ENCODE peak calls at places on chromosomes 6 and 20, in five cellular contexts. O, P, L, Q and R are unnamed samples.

GRCh38 chr6:136250686-136251008 is 536 bp upstream of the MTFR2 start:
- DNase-seq in Q (no peak), L (no peak), O (no peak), P (no peak), R (no peak)

GRCh38 chr6:155212106-155212505 is 51.7 kb upstream of the CLDN20 start:
- DNase-seq in L (no peak), O (no peak), P (no peak), Q (no peak), R (no peak)

GRCh38 chr6:13278184-13278583 is 50.2 kb downstream of the TBC1D7 start:
- DNase-seq in L (no peak), O (peak), Q (no peak), P (peak), R (no peak)

GRCh38 chr20:8940311-8940710 is 128.6 kb upstream of the PLCB4 start:
- DNase-seq in O (no peak), P (no peak), L (no peak), Q (no peak), R (no peak)

GRCh38 chr6:15592610-15593009 is 70.2 kb downstream of the DTNBP1 start:
- DNase-seq in Q (no peak), O (no peak), L (no peak), P (no peak), R (no peak)

GRCh38 chr6:69881322-69882151 is 15.2 kb downstream of the COL19A1 start:
- DNase-seq in O (no peak), Q (no peak), P (no peak), L (no peak), R (no peak)

GRCh38 chr6:130324657-130325056 is 41.2 kb upstream of the TMEM200A start:
- DNase-seq in Q (no peak), O (no peak), P (no peak), L (no peak), R (peak)

GRCh38 chr6:63571382-63571882 is 848 bp upstream of the LOC128125822 start:
- DNase-seq in Q (no peak), P (no peak), L (no peak), O (no peak), R (no peak)

GRCh38 chr6:3693879-3694278 is 57.6 kb downstream of the PXDC1 start:
- DNase-seq in P (no peak), L (no peak), O (no peak), Q (no peak), R (no peak)

GRCh38 chr6:139990287-139990686 is 615.8 kb upstream of the CITED2 start:
- DNase-seq in Q (peak), O (no peak), P (no peak), L (no peak), R (no peak)

GRCh38 chr6:12844284-12845223 is 128.0 kb downstream of the PHACTR1 start:
- DNase-seq in Q (peak), O (no peak), P (no peak), L (no peak), R (peak)

GRCh38 chr6:150352321-150353296 is 16.2 kb upstream of the IYD start:
- DNase-seq in O (no peak), Q (peak), P (no peak), L (no peak), R (peak)

GRCh38 chr6:99588618-99589289 is 17.9 kb upstream of the PRDM13 start:
- DNase-seq in L (peak), Q (peak), O (peak), P (peak), R (peak)

GRCh38 chr6:154974485-154975149 is 20.5 kb upstream of the TIAM2 start:
- DNase-seq in P (peak), L (no peak), O (peak), Q (no peak), R (no peak)

GRCh38 chr6:30044630-30045029 is 16.4 kb upstream of the POLR1H start:
- DNase-seq in L (no peak), P (no peak), O (no peak), Q (peak), R (peak)

GRCh38 chr20:46446851-46447250 is 40.4 kb upstream of the ELMO2 start:
- DNase-seq in P (no peak), Q (no peak), L (no peak), O (no peak), R (no peak)

GRCh38 chr6:104625536-104625935 is 234.2 kb downstream of the HACE1 start:
- DNase-seq in L (no peak), Q (peak), P (no peak), O (peak), R (peak)

GRCh38 chr6:9131616-9132015 is 696.3 kb upstream of the SLC35B3 start:
- DNase-seq in Q (no peak), P (no peak), O (no peak), L (no peak), R (peak)

GRCh38 chr6:38021571-38021970 is 202.0 kb downstream of the ZFAND3 start:
- DNase-seq in P (no peak), Q (no peak), L (no peak), O (no peak), R (no peak)

GRCh38 chr6:106379951-106380350 is 19.4 kb downstream of the CRYBG1 start:
- DNase-seq in P (no peak), L (no peak), Q (no peak), O (no peak), R (no peak)

GRCh38 chr6:77620290-77620882 is 32.5 kb upstream of the MEI4 start:
- DNase-seq in P (no peak), Q (peak), L (peak), O (peak), R (no peak)

GRCh38 chr6:149084761-149085574 is 232.5 kb upstream of the TAB2 start:
- DNase-seq in O (no peak), L (no peak), Q (no peak), P (no peak), R (no peak)

GRCh38 chr20:36573798-36574277 is 441 bp downstream of the TGIF2 start:
- DNase-seq in P (no peak), Q (peak), L (no peak), O (no peak), R (no peak)

GRCh38 chr20:36575066-36575743 is 1.8 kb downstream of the TGIF2 start:
- DNase-seq in O (peak), Q (peak), P (peak), L (no peak), R (peak)

GRCh38 chr20:36573103-36573797 is at the start of gene TGIF2:
- DNase-seq in P (peak), L (peak), Q (peak), O (peak), R (peak)

GRCh38 chr20:36572701-36573102 is 695 bp upstream of the TGIF2 start:
- DNase-seq in Q (peak), O (peak), L (peak), P (no peak), R (peak)

DNA sequence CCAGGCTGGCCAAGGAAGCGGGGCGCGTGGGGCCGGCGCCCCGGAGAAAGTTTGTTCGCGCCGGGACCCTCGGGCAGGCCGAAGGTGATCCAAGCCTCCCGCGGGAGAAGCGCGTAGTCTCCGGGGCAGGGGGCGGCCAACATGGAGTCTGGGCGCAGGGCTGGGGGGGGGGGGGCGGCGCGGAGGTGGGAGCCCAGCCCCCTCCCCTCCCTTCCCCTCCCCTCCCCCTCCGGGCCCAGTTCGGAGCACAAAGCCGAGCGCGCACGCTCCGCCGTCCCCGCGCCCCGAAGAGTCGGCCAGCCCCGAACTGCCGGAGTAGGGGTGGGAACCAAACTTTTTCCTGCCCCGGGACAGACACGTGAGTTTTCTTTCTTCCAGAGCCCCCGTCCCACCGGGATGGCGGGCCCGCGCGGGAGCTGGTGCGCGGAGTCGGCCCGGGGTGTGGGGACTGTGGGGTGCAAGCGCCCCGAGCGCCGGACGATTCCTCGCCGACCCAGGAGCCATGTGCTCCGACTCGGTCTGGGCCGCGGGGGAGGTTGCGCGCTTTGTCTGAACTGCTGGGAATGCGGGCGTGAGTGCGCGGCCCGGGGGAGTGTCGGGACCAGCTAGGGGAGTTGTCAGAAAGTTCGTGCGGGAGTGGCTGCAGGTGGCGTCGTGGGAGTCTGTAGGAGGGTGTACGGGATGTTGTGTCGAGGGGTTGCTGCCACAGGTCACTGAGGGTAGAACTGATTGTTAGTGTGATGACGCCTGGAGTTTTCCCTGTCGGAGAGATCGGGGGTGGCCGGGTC is 1.1 kb downstream of the TGIF2 start:
- DNase-seq in L (peak), O (peak), Q (peak), P (peak), R (peak)
- H4K91ac ChIP-seq in L (no peak), O (no peak), Q (no peak), P (peak), R (peak)

DNA sequence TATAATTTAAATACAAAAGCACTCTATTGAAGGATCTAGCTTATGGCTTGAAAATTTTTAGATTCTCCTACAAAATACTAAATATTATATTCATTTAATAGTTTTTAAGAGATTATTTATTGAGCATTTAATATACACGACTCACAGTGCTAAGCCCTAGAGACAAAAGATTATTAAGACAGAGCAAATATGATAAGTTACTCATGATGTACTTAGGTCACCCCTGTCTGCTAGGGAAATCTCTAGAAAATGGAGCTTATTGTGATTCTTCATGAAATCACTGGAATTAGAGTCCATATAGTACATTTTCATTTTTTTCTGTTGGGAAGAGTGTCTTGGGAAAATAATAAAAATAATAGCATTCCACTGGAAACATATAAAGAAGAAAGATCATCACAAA is 37.8 kb downstream of the BEND6 start:
- DNase-seq in O (no peak), P (no peak), Q (no peak), L (no peak), R (peak)
- H4K91ac ChIP-seq in O (no peak), P (no peak), Q (no peak), L (no peak), R (no peak)

GRCh38 chr6:137261393-137262154 is 42.4 kb upstream of the IFNGR1 start:
- DNase-seq in P (no peak), L (no peak), Q (peak), O (no peak), R (peak)
- H4K91ac ChIP-seq in P (no peak), L (no peak), Q (peak), O (no peak), R (no peak)

GRCh38 chr20:62625921-62626547 is 16.3 kb upstream of the SLCO4A1 start:
- DNase-seq in O (no peak), L (no peak), P (no peak), Q (no peak), R (no peak)
- H4K91ac ChIP-seq in O (no peak), L (no peak), P (no peak), Q (peak), R (no peak)

GRCh38 chr20:63045991-63046390 is 39.2 kb upstream of the BHLHE23 start:
- DNase-seq in O (no peak), L (no peak), P (no peak), Q (no peak), R (no peak)
- H4K91ac ChIP-seq in O (no peak), L (no peak), P (no peak), Q (no peak), R (no peak)

GRCh38 chr20:17681741-17682102 is 320 bp downstream of the RRBP1 start:
- DNase-seq in O (no peak), L (no peak), P (no peak), Q (no peak), R (no peak)
- H4K91ac ChIP-seq in O (no peak), L (no peak), P (no peak), Q (peak), R (peak)

GRCh38 chr6:152229330-152229729 is 407.8 kb downstream of the SYNE1 start:
- DNase-seq in L (no peak), P (no peak), O (no peak), Q (no peak), R (no peak)

GRCh38 chr6:152232494-152233151 is 404.5 kb downstream of the SYNE1 start:
- DNase-seq in Q (peak), L (no peak), O (no peak), P (no peak), R (peak)

GRCh38 chr6:152236370-152237097 is 400.6 kb downstream of the SYNE1 start:
- DNase-seq in O (no peak), L (no peak), P (no peak), Q (no peak), R (no peak)

DNA sequence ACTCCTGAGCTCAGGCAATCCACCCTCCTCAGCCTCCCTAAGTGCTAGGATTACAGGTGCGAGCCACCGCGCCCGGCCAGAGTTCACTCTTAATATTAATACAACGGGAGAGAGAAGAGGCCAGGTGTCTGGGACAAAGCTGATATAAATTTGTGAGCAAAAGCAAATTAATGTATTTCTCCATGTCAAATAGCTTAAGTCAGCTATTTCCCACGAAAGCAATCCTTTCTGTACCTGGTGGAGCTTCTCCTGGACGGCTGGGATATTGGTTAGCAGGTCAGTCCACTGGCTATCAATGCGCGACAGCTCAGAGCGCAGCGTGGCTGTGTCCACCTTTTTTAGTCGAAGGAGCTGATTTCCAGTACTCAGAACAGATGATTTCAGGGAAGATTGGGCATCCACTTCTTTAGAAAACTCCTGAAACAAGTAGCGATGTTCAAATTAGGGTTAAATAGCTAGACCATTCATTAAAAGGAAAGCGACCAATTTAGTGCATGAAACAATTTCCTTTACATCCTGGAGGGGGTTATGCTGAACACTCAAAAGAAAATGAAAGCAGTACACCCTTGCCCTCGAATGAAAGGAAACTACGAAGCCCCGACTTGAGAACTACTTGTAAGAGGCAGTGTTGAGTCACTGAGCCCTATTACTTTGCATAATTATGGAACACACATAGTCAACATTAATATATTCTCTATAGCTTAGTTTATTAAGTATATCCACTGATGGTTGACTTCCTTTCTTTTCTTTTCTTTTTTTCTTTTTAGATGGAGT is 403.4 kb downstream of the SYNE1 start:
- DNase-seq in Q (peak), O (no peak), P (no peak), L (no peak), R (no peak)
- H4K91ac ChIP-seq in Q (peak), O (no peak), P (no peak), L (no peak), R (no peak)

DNA sequence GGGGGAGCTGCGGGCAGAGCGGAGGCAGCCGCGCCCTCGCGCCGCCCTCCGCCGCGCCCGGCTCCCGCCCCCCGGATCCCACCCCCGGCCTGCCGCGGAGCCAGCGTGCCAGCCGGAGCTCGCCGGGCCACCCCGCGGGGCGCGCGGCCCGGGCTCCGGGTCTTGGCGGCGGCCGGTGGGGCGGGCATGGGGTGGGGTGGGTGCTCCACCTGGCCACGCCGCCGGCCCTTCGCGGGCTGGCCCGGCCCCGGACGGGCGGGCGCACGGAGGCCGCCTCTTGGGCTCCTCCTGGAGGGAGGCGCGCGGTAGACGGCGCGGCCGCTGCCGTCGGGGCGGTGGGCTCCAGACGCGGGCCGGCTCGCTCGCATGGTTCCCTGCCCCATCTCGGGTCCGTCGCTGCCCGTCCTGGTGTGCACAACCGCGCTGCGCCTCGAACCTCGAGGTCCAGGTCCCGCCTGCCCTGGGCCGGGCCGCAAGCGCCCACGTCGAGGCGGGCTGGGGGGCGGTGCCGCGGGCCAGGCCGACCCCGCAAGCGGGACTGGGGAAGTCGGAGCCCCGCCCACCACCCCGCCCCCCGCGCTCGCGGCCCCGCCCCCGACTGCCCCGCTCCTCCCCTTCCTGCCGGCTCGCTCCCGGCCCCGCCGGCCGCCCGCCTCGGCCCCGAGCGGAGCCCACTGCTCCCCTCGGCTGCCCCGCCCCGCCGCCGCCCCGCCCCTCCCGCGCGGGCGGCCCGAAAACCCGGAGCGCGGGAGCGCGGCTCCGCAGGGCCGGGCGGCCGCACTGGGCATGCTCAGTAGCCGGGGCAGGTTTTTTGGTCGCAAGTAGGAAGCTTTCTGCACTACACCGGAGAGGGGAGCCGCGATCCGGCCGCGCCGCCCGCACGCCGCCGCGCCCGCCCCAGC is at the start of gene CDYL:
- DNase-seq in O (peak), P (peak), Q (peak), L (peak), R (peak)
- H4K91ac ChIP-seq in O (no peak), P (no peak), Q (peak), L (no peak), R (peak)

DNA sequence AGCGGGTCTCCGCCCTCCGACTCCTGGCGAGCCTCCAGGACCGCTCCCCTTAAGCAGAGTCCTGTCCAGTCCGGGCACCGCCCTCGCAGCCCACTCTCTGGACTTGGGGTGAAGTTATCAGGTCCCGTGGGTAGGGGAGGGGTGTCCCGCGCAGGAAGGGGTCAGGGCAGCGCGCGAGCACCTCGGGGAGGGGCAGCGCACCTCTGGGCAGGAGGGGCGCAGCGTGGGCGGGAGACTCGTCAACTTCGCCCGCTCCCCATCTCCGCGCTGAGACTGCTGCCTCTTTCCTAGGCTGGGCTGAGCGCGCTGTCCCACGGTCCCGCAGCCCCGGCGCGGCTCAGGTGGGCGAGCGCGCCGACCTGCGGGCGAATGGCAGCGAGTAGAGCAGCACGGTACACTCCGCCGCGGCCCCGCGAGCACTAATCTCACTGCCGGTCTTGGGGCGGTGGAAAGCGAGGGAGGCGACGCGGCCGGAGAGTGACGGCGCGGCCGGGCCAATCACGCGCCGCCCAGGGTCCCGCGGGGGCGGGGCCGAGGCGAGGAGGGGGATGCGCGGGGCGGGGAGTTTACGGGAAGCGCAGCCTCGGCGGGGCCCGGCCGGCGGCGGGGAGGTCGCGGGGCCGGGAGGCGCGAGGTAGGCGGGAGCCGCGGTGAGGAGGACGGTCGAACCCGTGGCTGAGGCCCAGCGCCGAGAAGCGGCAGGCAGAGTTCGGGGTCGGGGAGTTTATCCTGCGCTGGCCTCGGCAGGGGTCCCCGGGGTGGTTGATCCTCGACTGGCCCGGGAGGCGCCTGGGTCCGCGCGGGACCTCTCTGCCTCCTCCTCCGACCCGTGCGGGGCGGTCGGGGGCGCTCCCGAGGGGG is at the start of gene MAN1A1:
- DNase-seq in L (peak), Q (peak), O (peak), P (peak), R (peak)
- H4K91ac ChIP-seq in L (no peak), Q (peak), O (no peak), P (peak), R (peak)